ENCODE peak calls at places on chromosomes 6 and 20, in four cellular contexts. Y is IMR-90, B is aorta, W is cardiac muscle cell. J is an unnamed sample.
A peak's percentile ranks its signal among the peaks of the same experiment; 100 is the strongest.

GRCh38 chr6:52317841-52318581 is 33.5 kb upstream of the MCM3 start:
- DNase-seq in W (peak; percentile 55), Y (peak; percentile 61), B (no peak), J (no peak)

GRCh38 chr20:56750430-56750829 is 121.3 kb downstream of the TFAP2C start:
- DNase-seq in Y (no peak), W (no peak), B (peak; percentile 65), J (no peak)

GRCh38 chr6:32967151-32968091 is 973 bp upstream of the BRD2 start:
- DNase-seq in W (peak; percentile 57), B (no peak), Y (peak; percentile 49), J (no peak)

GRCh38 chr6:168099201-168100010 is 20.4 kb upstream of the FRMD1 start:
- DNase-seq in W (no peak), B (peak; percentile 42), Y (no peak), J (no peak)

GRCh38 chr6:36245572-36246031 is 24.3 kb upstream of the PNPLA1 start:
- DNase-seq in W (no peak), Y (no peak), B (no peak), J (no peak)

GRCh38 chr20:41231136-41231535 is 86.4 kb downstream of the ZHX3 start:
- DNase-seq in Y (no peak), B (no peak), W (no peak), J (no peak)

GRCh38 chr20:20273281-20273680 is 94.6 kb upstream of the INSM1 start:
- DNase-seq in W (no peak), Y (no peak), B (no peak), J (no peak)

GRCh38 chr6:169738972-169739529 is 12.3 kb downstream of the DYNLT2 start:
- DNase-seq in Y (no peak), B (no peak), W (no peak), J (no peak)

GRCh38 chr6:30317913-30318589 is 8.7 kb upstream of the TRIM39 start:
- DNase-seq in Y (no peak), W (no peak), B (no peak), J (no peak)

GRCh38 chr6:27865952-27866369 is 46.2 kb downstream of the OR2B2 start:
- DNase-seq in W (peak; percentile 13), B (no peak), Y (no peak), J (no peak)

GRCh38 chr6:44002591-44003344 is 124.5 kb downstream of the MRPL14 start:
- DNase-seq in Y (peak; percentile 54), W (peak; percentile 49), B (peak; percentile 86), J (no peak)

GRCh38 chr20:5871720-5872410 is 78.5 kb downstream of the TRMT6 start:
- DNase-seq in Y (no peak), B (no peak), W (peak; percentile 4), J (no peak)

GRCh38 chr6:26561533-26562466 is 23.6 kb downstream of the HMGN4 start:
- DNase-seq in W (no peak), Y (no peak), B (no peak), J (no peak)

GRCh38 chr6:111185954-111186353 is 98.7 kb downstream of the SLC16A10 start:
- DNase-seq in W (no peak), B (no peak), Y (no peak), J (no peak)

GRCh38 chr6:57324538-57324937 is 7.1 kb downstream of the PRIM2 start:
- DNase-seq in Y (peak; percentile 32), B (no peak), W (no peak), J (no peak)

GRCh38 chr6:157831424-157832249 is 8.6 kb downstream of the SNX9 start:
- DNase-seq in B (no peak), Y (no peak), W (no peak), J (no peak)

GRCh38 chr6:11323666-11324452 is 91.4 kb upstream of the NEDD9 start:
- DNase-seq in B (peak; percentile 72), Y (no peak), W (no peak), J (no peak)

GRCh38 chr6:164085552-164086325 is 671.2 kb downstream of the QKI start:
- DNase-seq in W (peak; percentile 96), B (peak; percentile 92), Y (no peak), J (no peak)

GRCh38 chr20:25408170-25408547 is 686 bp downstream of the GINS1 start:
- DNase-seq in Y (no peak), W (no peak), B (no peak), J (no peak)

GRCh38 chr6:13375360-13375878 is 47.1 kb upstream of the TBC1D7 start:
- DNase-seq in Y (no peak), B (no peak), W (no peak), J (no peak)

GRCh38 chr6:37646097-37646864 is 51.4 kb downstream of the MDGA1 start:
- DNase-seq in B (peak; percentile 53), Y (no peak), W (no peak), J (no peak)

GRCh38 chr20:13105864-13106457 is 97.2 kb downstream of the SPTLC3 start:
- DNase-seq in Y (peak; percentile 38), W (peak; percentile 59), B (no peak), J (no peak)

GRCh38 chr6:155271145-155271544 is 7.3 kb downstream of the CLDN20 start:
- DNase-seq in B (no peak), W (no peak), Y (no peak), J (no peak)

GRCh38 chr20:40741507-40742106 is 52.6 kb upstream of the MAFB start:
- DNase-seq in W (peak; percentile 66), B (no peak), Y (peak; percentile 34), J (peak; percentile 25)

GRCh38 chr20:11168026-11168425 is 494.2 kb upstream of the JAG1 start:
- DNase-seq in W (no peak), Y (peak; percentile 61), B (no peak), J (no peak)

GRCh38 chr6:154386848-154387717 is 30.5 kb upstream of the IPCEF1 start:
- DNase-seq in Y (peak; percentile 97), W (peak; percentile 88), B (no peak), J (no peak)

GRCh38 chr6:53301801-53302537 is 46.8 kb downstream of the ELOVL5 start:
- DNase-seq in Y (no peak), B (no peak), W (no peak), J (no peak)

GRCh38 chr6:133707456-133707855 is 181.5 kb upstream of the TCF21 start:
- DNase-seq in Y (peak; percentile 97), B (no peak), W (peak; percentile 93), J (no peak)

GRCh38 chr6:31010393-31011060 is at the start of gene MUC22:
- DNase-seq in Y (peak; percentile 84), W (peak; percentile 35), B (no peak), J (no peak)

GRCh38 chr6:95325858-95326257 is 251.5 kb upstream of the MANEA start:
- DNase-seq in Y (peak; percentile 5), B (no peak), W (no peak), J (no peak)

GRCh38 chr6:88612631-88613030 is 350.8 kb downstream of the RNGTT start:
- DNase-seq in Y (no peak), W (no peak), B (no peak), J (no peak)

GRCh38 chr6:115610646-115611045 is 450.0 kb downstream of the FRK start:
- DNase-seq in B (no peak), Y (no peak), W (no peak), J (no peak)

GRCh38 chr6:6616670-6617069 is 28.1 kb downstream of the LY86 start:
- DNase-seq in B (no peak), W (no peak), Y (no peak), J (no peak)

GRCh38 chr6:6620752-6621151 is 32.2 kb downstream of the LY86 start:
- DNase-seq in Y (no peak), B (no peak), W (no peak), J (no peak)

GRCh38 chr6:6622557-6622956 is 34.0 kb downstream of the LY86 start:
- DNase-seq in B (no peak), Y (no peak), W (no peak), J (no peak)

GRCh38 chr6:6623553-6623952 is 35.0 kb downstream of the LY86 start:
- DNase-seq in Y (no peak), W (no peak), B (no peak), J (no peak)

GRCh38 chr6:6619415-6619814 is 30.9 kb downstream of the LY86 start:
- DNase-seq in Y (no peak), W (no peak), B (no peak), J (no peak)
- H3K4me1 ChIP-seq in Y (no peaks in the 10 kb centered on the region), W (peaks cover 9% of the 10 kb centered on the region), B (no peaks in the 10 kb centered on the region), J (no peaks in the 10 kb centered on the region)

GRCh38 chr20:50517817-50518154 is 7.6 kb downstream of the PTPN1 start:
- DNase-seq in W (peak; percentile 37), Y (no peak), B (no peak), J (no peak)
- H3K4me1 ChIP-seq in W (peaks cover 16% of the 10 kb centered on the region), Y (peaks cover 28% of the 10 kb centered on the region), B (peaks cover 19% of the 10 kb centered on the region), J (peaks cover 58% of the 10 kb centered on the region)

GRCh38 chr20:3080939-3081388 is 3.6 kb downstream of the AVP start:
- DNase-seq in W (peak; percentile 75), B (peak; percentile 88), Y (peak; percentile 18), J (no peak)
- H3K4me1 ChIP-seq in W (no peaks in the 10 kb centered on the region), B (no peaks in the 10 kb centered on the region), Y (no peaks in the 10 kb centered on the region), J (peaks cover 16% of the 10 kb centered on the region)

GRCh38 chr6:3336859-3337515 is 78.2 kb downstream of the PSMG4 start:
- DNase-seq in Y (no peak), W (no peak), B (no peak), J (no peak)
- H3K4me1 ChIP-seq in Y (peaks cover 10% of the 10 kb centered on the region), W (peaks cover 33% of the 10 kb centered on the region), B (no peaks in the 10 kb centered on the region), J (peaks cover 4% of the 10 kb centered on the region)